ENCODE peak calls at places on chromosomes 4 and X, in ten cellular contexts. W is ACHN; D is hypothalamus; M is PC-3; G is T-cell; T is NB4; U is stimulated activated CD4-positive, alpha-beta T cell treated with anti-CD3 and anti-CD28 coated beads, Interleukin-4, amount 100 ng/mL, for 48 hours; H is activated T-helper 1 cell treated with anti-CD3 and anti-CD28 coated beads, Interleukin-12 subunit alpha, Interleukin-12 subunit beta, Interleukin-2, Interleukin-4 antibody, amounts not matched to agents 30 ng/mL and 10 ng/mL and 1 ng/mL, durations not matched to agents 14 hours and 24 hours and 36 hours; P is lower leg skin; A is substantia nigra. C is an unnamed sample.

GRCh38 chr4:170662250-170662649 is 572.5 kb upstream of the AADAT start:
- DNase-seq in W (no peak), T (no peak), H (no peak), U (no peak), D (no peak), G (no peak), A (no peak), M (no peak), P (no peak), C (no peak)

GRCh38 chr4:24867766-24868296 is 45.0 kb downstream of the CCDC149 start:
- DNase-seq in W (no peak), G (no peak), H (no peak), A (no peak), P (no peak), M (no peak), U (no peak), D (no peak), T (no peak), C (no peak)

GRCh38 chr4:15400276-15400675 is 27.6 kb upstream of the C1QTNF7 start:
- DNase-seq in A (no peak), P (no peak), M (no peak), D (no peak), W (no peak), G (no peak), H (no peak), U (no peak), T (no peak), C (no peak)

GRCh38 chrX:68985135-68985725 is 156.4 kb downstream of the EFNB1 start:
- DNase-seq in P (no peak), T (no peak), M (no peak), D (no peak), A (no peak), W (no peak), H (no peak), G (no peak), U (no peak), C (no peak)

GRCh38 chrX:135389717-135390116 is 32.0 kb upstream of the SMIM10L2A start:
- DNase-seq in M (peak; percentile 88), G (no peak), H (no peak), P (no peak), D (no peak), T (no peak), A (no peak), W (peak; percentile 59), U (no peak), C (peak; percentile 29)

GRCh38 chrX:131763674-131764073 is 219.8 kb downstream of the OR13H1 start:
- DNase-seq in U (no peak), P (no peak), G (no peak), W (no peak), A (peak; percentile 67), D (no peak), H (no peak), T (no peak), M (peak; percentile 57), C (peak; percentile 88)

GRCh38 chr4:181863846-181864245 is 379.4 kb upstream of the TENM3 start:
- DNase-seq in H (no peak), G (no peak), W (no peak), U (no peak), A (no peak), D (no peak), T (no peak), P (no peak), M (no peak), C (no peak)

GRCh38 chr4:182453830-182454229 is 210.6 kb downstream of the TENM3 start:
- DNase-seq in M (no peak), H (no peak), P (no peak), W (no peak), T (no peak), U (no peak), G (no peak), D (no peak), A (no peak), C (no peak)

GRCh38 chr4:4420421-4420820 is 33.5 kb downstream of the NSG1 start:
- DNase-seq in T (no peak), A (no peak), P (no peak), G (no peak), M (no peak), H (no peak), U (no peak), W (no peak), D (no peak), C (no peak)

GRCh38 chr4:164550989-164551712 is 202.8 kb upstream of the SMIM31 start:
- DNase-seq in U (no peak), W (no peak), T (no peak), H (no peak), M (no peak), D (no peak), G (no peak), A (no peak), P (no peak), C (no peak)

GRCh38 chr4:38128478-38129451 is 168.6 kb downstream of the PTTG2 start:
- DNase-seq in T (no peak), D (no peak), W (no peak), G (peak; percentile 61), A (peak; percentile 19), U (peak; percentile 50), P (peak; percentile 65), M (peak; percentile 21), H (peak; percentile 75), C (no peak)

C was measured in dermis microvascular lymphatic vessel endothelial cell.